ENCODE peak calls at places on chromosome 12, in eight cellular contexts. L is hippocampal formation, K is HCT116, H is LoVo, O is WTC11, N is hypothalamus, M is GM23338, J is left colon. D is an unnamed sample.

GRCh38 chr12:104738371-104738710 is 219.7 kb downstream of the SLC41A2 start:
- DNase-seq in L (no peak), K (no peak), H (no peak), O (no peak), N (no peak), M (no peak), J (no peak), D (no peak)

GRCh38 chr12:41967668-41968649 is 176.7 kb downstream of the GXYLT1 start:
- DNase-seq in L (no peak), K (no peak), H (no peak), O (peak), N (no peak), M (peak), J (no peak), D (peak)

GRCh38 chr12:26937443-26937862 is 328 bp downstream of the INTS13 start:
- DNase-seq in L (no peak), K (no peak), H (no peak), O (no peak), N (no peak), M (no peak), J (no peak), D (no peak)

GRCh38 chr12:51011960-51012359 is 14.2 kb downstream of the SLC11A2 start:
- DNase-seq in L (no peak), K (no peak), H (no peak), O (no peak), N (no peak), M (no peak), J (no peak), D (no peak)

GRCh38 chr12:100851637-100852036 is 57.1 kb downstream of the ANO4 start:
- DNase-seq in L (no peak), K (no peak), H (no peak), O (peak), N (no peak), M (peak), J (no peak), D (no peak)

GRCh38 chr12:132417741-132418140 is 72.2 kb upstream of the FBRSL1 start:
- DNase-seq in L (no peak), K (no peak), H (no peak), O (no peak), N (no peak), M (no peak), J (no peak), D (no peak)

GRCh38 chr12:953776-954175 is 4.3 kb upstream of the RAD52 start:
- DNase-seq in L (no peak), K (no peak), H (peak), O (no peak), N (no peak), M (no peak), J (no peak), D (no peak)

GRCh38 chr12:105220150-105220928 is 15.6 kb downstream of the APPL2 start:
- DNase-seq in L (no peak), K (no peak), H (no peak), O (no peak), N (no peak), M (no peak), J (no peak), D (no peak)

GRCh38 chr12:65595016-65595560 is 229.2 kb upstream of the HMGA2 start:
- DNase-seq in L (no peak), K (no peak), H (no peak), O (peak), N (no peak), M (peak), J (no peak), D (no peak)

GRCh38 chr12:81440001-81440400 is 319.1 kb downstream of the PPFIA2 start:
- DNase-seq in L (peak), K (no peak), H (no peak), O (no peak), N (no peak), M (peak), J (no peak), D (no peak)

GRCh38 chr12:27639265-27639664 is 57.0 kb upstream of the REP15 start:
- DNase-seq in L (no peak), K (no peak), H (no peak), O (no peak), N (no peak), M (no peak), J (no peak), D (no peak)

GRCh38 chr12:13147688-13148531 is 44.4 kb upstream of the GSG1 start:
- DNase-seq in L (no peak), K (no peak), H (no peak), O (no peak), N (no peak), M (no peak), J (no peak), D (no peak)

GRCh38 chr12:120314220-120314619 is 12.1 kb downstream of the SIRT4 start:
- DNase-seq in L (no peak), K (no peak), H (no peak), O (peak), N (no peak), M (peak), J (no peak), D (no peak)

GRCh38 chr12:94150483-94151225 is 2.3 kb downstream of the PLXNC1 start:
- DNase-seq in L (no peak), K (no peak), H (no peak), O (peak), N (peak), M (peak), J (peak), D (no peak)

GRCh38 chr12:6613776-6614512 is 6.8 kb upstream of the CHD4 start:
- DNase-seq in L (peak), K (peak), H (no peak), O (peak), N (peak), M (peak), J (peak), D (peak)

GRCh38 chr12:132167610-132168310 is 23.5 kb downstream of the NOC4L start:
- DNase-seq in L (no peak), K (no peak), H (no peak), O (peak), N (no peak), M (no peak), J (no peak), D (no peak)

GRCh38 chr12:110585231-110585799 is 2.2 kb upstream of the PPTC7 start:
- DNase-seq in L (no peak), K (no peak), H (no peak), O (no peak), N (no peak), M (peak), J (no peak), D (no peak)

GRCh38 chr12:52566847-52567291 is 6.8 kb downstream of the KRT74 start:
- DNase-seq in L (no peak), K (no peak), H (no peak), O (no peak), N (no peak), M (no peak), J (no peak), D (no peak)

GRCh38 chr12:117707861-117708260 is 260.9 kb downstream of the KSR2 start:
- DNase-seq in L (no peak), K (no peak), H (no peak), O (no peak), N (no peak), M (no peak), J (no peak), D (no peak)

GRCh38 chr12:89243786-89244185 is 108.5 kb downstream of the DUSP6 start:
- DNase-seq in L (no peak), K (no peak), H (no peak), O (no peak), N (no peak), M (no peak), J (no peak), D (no peak)

GRCh38 chr12:24252580-24252979 is 303.1 kb upstream of the SOX5 start:
- DNase-seq in L (no peak), K (no peak), H (no peak), O (no peak), N (no peak), M (peak), J (no peak), D (no peak)

GRCh38 chr12:14367097-14367661 is 1.7 kb downstream of the ATF7IP start:
- DNase-seq in L (no peak), K (no peak), H (no peak), O (no peak), N (no peak), M (no peak), J (no peak), D (no peak)

GRCh38 chr12:25184132-25184531 is 10.8 kb downstream of the DNAI7 start:
- DNase-seq in L (no peak), K (no peak), H (no peak), O (no peak), N (no peak), M (no peak), J (no peak), D (no peak)

GRCh38 chr12:50057000-50057841 is at the start of gene ASIC1:
- DNase-seq in L (peak), K (peak), H (peak), O (peak), N (peak), M (peak), J (peak), D (peak)

GRCh38 chr12:103626498-103626897 is 39.4 kb downstream of the STAB2 start:
- DNase-seq in L (peak), K (no peak), H (peak), O (peak), N (peak), M (peak), J (peak), D (peak)

GRCh38 chr12:114339626-114340025 is 66.3 kb downstream of the TBX5 start:
- DNase-seq in L (no peak), K (no peak), H (no peak), O (no peak), N (no peak), M (no peak), J (no peak), D (no peak)

GRCh38 chr12:96448287-96448686 is 41.1 kb upstream of the CFAP54 start:
- DNase-seq in L (no peak), K (no peak), H (peak), O (no peak), N (no peak), M (no peak), J (no peak), D (no peak)

GRCh38 chr12:91617830-91618229 is 435.2 kb upstream of the DCN start:
- DNase-seq in L (no peak), K (no peak), H (no peak), O (no peak), N (no peak), M (no peak), J (no peak), D (no peak)

GRCh38 chr12:23954332-23954731 is 4.9 kb upstream of the SOX5 start:
- DNase-seq in L (no peak), K (no peak), H (no peak), O (no peak), N (no peak), M (no peak), J (no peak), D (no peak)

GRCh38 chr12:71846322-71846940 is 6.9 kb downstream of the TBC1D15 start:
- DNase-seq in L (peak), K (peak), H (peak), O (no peak), N (no peak), M (peak), J (no peak), D (peak)

GRCh38 chr12:89880695-89881350 is 172.2 kb upstream of the ATP2B1 start:
- DNase-seq in L (no peak), K (no peak), H (no peak), O (no peak), N (no peak), M (no peak), J (no peak), D (no peak)

GRCh38 chr12:66984962-66985361 is 284.2 kb upstream of the CAND1 start:
- DNase-seq in L (no peak), K (no peak), H (no peak), O (no peak), N (no peak), M (no peak), J (no peak), D (no peak)